ENCODE peak calls at places on chromosomes 3 and 15, in five cellular contexts. One of them, this sample, is unnamed.

GRCh38 chr3:14988988-14989394 is 41.6 kb downstream of the NR2C2 start:
- DNase-seq in activated T-cell treated with anti-CD3 and anti-CD28 coated beads for 4 hours: no peak
- DNase-seq in foreskin fibroblast: no peak
- DNase-seq in cardiac fibroblast: no peak
- DNase-seq in T-helper 2 cell treated with Interferon-gamma antibody and Interleukin-4, amounts not matched to agents 5 μg/mL and 100 μg/mL, for 36 hours: peak; percentile 10
- DNase-seq in this sample: no peak

GRCh38 chr3:190566043-190566933 is 52.4 kb downstream of the IL1RAP start:
- DNase-seq in activated T-cell treated with anti-CD3 and anti-CD28 coated beads for 4 hours: no peak
- DNase-seq in foreskin fibroblast: peak; percentile 99
- DNase-seq in cardiac fibroblast: peak; percentile 100
- DNase-seq in T-helper 2 cell treated with Interferon-gamma antibody and Interleukin-4, amounts not matched to agents 5 μg/mL and 100 μg/mL, for 36 hours: peak; percentile 91
- DNase-seq in this sample: peak; percentile 98

GRCh38 chr3:47661121-47661752 is 82.6 kb upstream of the CSPG5 start:
- DNase-seq in activated T-cell treated with anti-CD3 and anti-CD28 coated beads for 4 hours: no peak
- DNase-seq in foreskin fibroblast: peak; percentile 86
- DNase-seq in cardiac fibroblast: peak; percentile 63
- DNase-seq in T-helper 2 cell treated with Interferon-gamma antibody and Interleukin-4, amounts not matched to agents 5 μg/mL and 100 μg/mL, for 36 hours: no peak
- DNase-seq in this sample: peak; percentile 78

GRCh38 chr15:86229966-86230365 is 150.3 kb downstream of the AGBL1 start:
- DNase-seq in activated T-cell treated with anti-CD3 and anti-CD28 coated beads for 4 hours: no peak
- DNase-seq in foreskin fibroblast: no peak
- DNase-seq in cardiac fibroblast: no peak
- DNase-seq in T-helper 2 cell treated with Interferon-gamma antibody and Interleukin-4, amounts not matched to agents 5 μg/mL and 100 μg/mL, for 36 hours: no peak
- DNase-seq in this sample: no peak

GRCh38 chr15:75921732-75922703 is 18.3 kb downstream of the FBXO22 start:
- DNase-seq in activated T-cell treated with anti-CD3 and anti-CD28 coated beads for 4 hours: no peak
- DNase-seq in foreskin fibroblast: peak; percentile 93
- DNase-seq in cardiac fibroblast: peak; percentile 88
- DNase-seq in T-helper 2 cell treated with Interferon-gamma antibody and Interleukin-4, amounts not matched to agents 5 μg/mL and 100 μg/mL, for 36 hours: no peak
- DNase-seq in this sample: peak; percentile 85

GRCh38 chr3:73669268-73669667 is 44.5 kb upstream of the PDZRN3 start:
- DNase-seq in activated T-cell treated with anti-CD3 and anti-CD28 coated beads for 4 hours: no peak
- DNase-seq in foreskin fibroblast: peak; percentile 86
- DNase-seq in cardiac fibroblast: peak; percentile 43
- DNase-seq in T-helper 2 cell treated with Interferon-gamma antibody and Interleukin-4, amounts not matched to agents 5 μg/mL and 100 μg/mL, for 36 hours: no peak
- DNase-seq in this sample: no peak

GRCh38 chr3:194138098-194138474 is 2.1 kb downstream of the HES1 start:
- DNase-seq in activated T-cell treated with anti-CD3 and anti-CD28 coated beads for 4 hours: no peak
- DNase-seq in foreskin fibroblast: no peak
- DNase-seq in cardiac fibroblast: peak; percentile 22
- DNase-seq in T-helper 2 cell treated with Interferon-gamma antibody and Interleukin-4, amounts not matched to agents 5 μg/mL and 100 μg/mL, for 36 hours: no peak
- DNase-seq in this sample: no peak

GRCh38 chr15:29183071-29183831 is 86.4 kb downstream of the NSMCE3 start:
- DNase-seq in activated T-cell treated with anti-CD3 and anti-CD28 coated beads for 4 hours: no peak
- DNase-seq in foreskin fibroblast: peak; percentile 6
- DNase-seq in cardiac fibroblast: peak; percentile 2
- DNase-seq in T-helper 2 cell treated with Interferon-gamma antibody and Interleukin-4, amounts not matched to agents 5 μg/mL and 100 μg/mL, for 36 hours: peak; percentile 57
- DNase-seq in this sample: peak; percentile 7

GRCh38 chr3:87987952-87988351 is 70.9 kb downstream of the CGGBP1 start:
- DNase-seq in activated T-cell treated with anti-CD3 and anti-CD28 coated beads for 4 hours: no peak
- DNase-seq in foreskin fibroblast: no peak
- DNase-seq in cardiac fibroblast: peak; percentile 9
- DNase-seq in T-helper 2 cell treated with Interferon-gamma antibody and Interleukin-4, amounts not matched to agents 5 μg/mL and 100 μg/mL, for 36 hours: no peak
- DNase-seq in this sample: peak; percentile 23

GRCh38 chr15:99100245-99101173 is 4.4 kb upstream of the SYNM start:
- DNase-seq in activated T-cell treated with anti-CD3 and anti-CD28 coated beads for 4 hours: peak; percentile 25
- DNase-seq in foreskin fibroblast: peak; percentile 90
- DNase-seq in cardiac fibroblast: peak; percentile 73
- DNase-seq in T-helper 2 cell treated with Interferon-gamma antibody and Interleukin-4, amounts not matched to agents 5 μg/mL and 100 μg/mL, for 36 hours: peak; percentile 46
- DNase-seq in this sample: peak; percentile 90

GRCh38 chr15:67685008-67685599 is 140.2 kb upstream of the SKOR1 start:
- DNase-seq in activated T-cell treated with anti-CD3 and anti-CD28 coated beads for 4 hours: no peak
- DNase-seq in foreskin fibroblast: peak; percentile 50
- DNase-seq in cardiac fibroblast: peak; percentile 55
- DNase-seq in T-helper 2 cell treated with Interferon-gamma antibody and Interleukin-4, amounts not matched to agents 5 μg/mL and 100 μg/mL, for 36 hours: no peak
- DNase-seq in this sample: peak; percentile 62

GRCh38 chr3:43647331-43648166 is 25.7 kb upstream of the ANO10 start:
- DNase-seq in activated T-cell treated with anti-CD3 and anti-CD28 coated beads for 4 hours: no peak
- DNase-seq in foreskin fibroblast: peak; percentile 28
- DNase-seq in cardiac fibroblast: peak; percentile 17
- DNase-seq in T-helper 2 cell treated with Interferon-gamma antibody and Interleukin-4, amounts not matched to agents 5 μg/mL and 100 μg/mL, for 36 hours: no peak
- DNase-seq in this sample: no peak

GRCh38 chr3:12545473-12545791 is at the start of gene MKRN2OS:
- DNase-seq in activated T-cell treated with anti-CD3 and anti-CD28 coated beads for 4 hours: no peak
- DNase-seq in foreskin fibroblast: no peak
- DNase-seq in cardiac fibroblast: no peak
- DNase-seq in T-helper 2 cell treated with Interferon-gamma antibody and Interleukin-4, amounts not matched to agents 5 μg/mL and 100 μg/mL, for 36 hours: no peak
- DNase-seq in this sample: peak; percentile 9

GRCh38 chr3:114551770-114552526 is 258.1 kb downstream of the TIGIT start:
- DNase-seq in activated T-cell treated with anti-CD3 and anti-CD28 coated beads for 4 hours: no peak
- DNase-seq in foreskin fibroblast: peak; percentile 82
- DNase-seq in cardiac fibroblast: peak; percentile 88
- DNase-seq in T-helper 2 cell treated with Interferon-gamma antibody and Interleukin-4, amounts not matched to agents 5 μg/mL and 100 μg/mL, for 36 hours: no peak
- DNase-seq in this sample: peak; percentile 75

GRCh38 chr15:41494190-41494921 is 682 bp downstream of the ITPKA start:
- DNase-seq in activated T-cell treated with anti-CD3 and anti-CD28 coated beads for 4 hours: no peak
- DNase-seq in foreskin fibroblast: peak; percentile 51
- DNase-seq in cardiac fibroblast: no peak
- DNase-seq in T-helper 2 cell treated with Interferon-gamma antibody and Interleukin-4, amounts not matched to agents 5 μg/mL and 100 μg/mL, for 36 hours: peak; percentile 48
- DNase-seq in this sample: peak; percentile 40

GRCh38 chr3:73037369-73037699 is 24.1 kb upstream of the EBLN2 start:
- DNase-seq in activated T-cell treated with anti-CD3 and anti-CD28 coated beads for 4 hours: no peak
- DNase-seq in foreskin fibroblast: peak; percentile 41
- DNase-seq in cardiac fibroblast: peak; percentile 60
- DNase-seq in T-helper 2 cell treated with Interferon-gamma antibody and Interleukin-4, amounts not matched to agents 5 μg/mL and 100 μg/mL, for 36 hours: no peak
- DNase-seq in this sample: peak; percentile 36

GRCh38 chr15:78315686-78316085 is 16.3 kb upstream of the SKIC8 start:
- DNase-seq in activated T-cell treated with anti-CD3 and anti-CD28 coated beads for 4 hours: no peak
- DNase-seq in foreskin fibroblast: peak; percentile 34
- DNase-seq in cardiac fibroblast: no peak
- DNase-seq in T-helper 2 cell treated with Interferon-gamma antibody and Interleukin-4, amounts not matched to agents 5 μg/mL and 100 μg/mL, for 36 hours: no peak
- DNase-seq in this sample: peak; percentile 11